ENCODE peak calls at places on chromosome 5, in eight cellular contexts. A is psoas muscle, N is endodermal cell, D is uterus, Z is fibroblast of lung, S is stomach, M is suprapubic skin, H is pancreas. F is an unnamed sample.

GRCh38 chr5:108587816-108588215 is 159.9 kb upstream of the FER start:
- DNase-seq in D (no peak), H (no peak), S (no peak), N (no peak), Z (no peak), A (no peak), M (no peak), F (no peak)

GRCh38 chr5:159005062-159005461 is 94.7 kb downstream of the EBF1 start:
- DNase-seq in N (no peak), M (no peak), D (no peak), H (no peak), A (no peak), Z (no peak), S (no peak), F (no peak)

GRCh38 chr5:57414857-57415256 is 67.8 kb downstream of the ACTBL2 start:
- DNase-seq in H (no peak), Z (no peak), A (no peak), M (no peak), S (no peak), N (no peak), D (no peak), F (no peak)

GRCh38 chr5:55037046-55037771 is 13.2 kb downstream of the GZMK start:
- DNase-seq in M (no peak), S (no peak), N (peak; percentile 70), Z (peak; percentile 19), H (no peak), D (no peak), A (no peak), F (no peak)

GRCh38 chr5:78597858-78598415 is 50.6 kb downstream of the LHFPL2 start:
- DNase-seq in S (no peak), H (no peak), M (no peak), N (no peak), Z (peak; percentile 90), A (no peak), D (no peak), F (no peak)

GRCh38 chr5:106757672-106758071 is 913.1 kb downstream of the EFNA5 start:
- DNase-seq in M (no peak), H (no peak), N (no peak), A (no peak), D (no peak), Z (no peak), S (no peak), F (no peak)

GRCh38 chr5:108380531-108381021 is 1.3 kb downstream of the FBXL17 start:
- DNase-seq in N (peak; percentile 84), A (peak; percentile 71), H (peak; percentile 40), Z (peak; percentile 27), M (peak; percentile 74), D (peak; percentile 51), S (peak; percentile 29), F (peak; percentile 51)

GRCh38 chr5:139105621-139106071 is 92.5 kb downstream of the SIL1 start:
- DNase-seq in M (no peak), A (no peak), N (no peak), Z (no peak), S (no peak), D (no peak), H (no peak), F (no peak)

GRCh38 chr5:26791021-26791420 is 247.4 kb downstream of the CDH9 start:
- DNase-seq in S (no peak), H (no peak), A (no peak), M (no peak), Z (no peak), N (no peak), D (no peak), F (no peak)

GRCh38 chr5:80204808-80205614 is 50.8 kb downstream of the SERINC5 start:
- DNase-seq in N (peak; percentile 81), S (peak; percentile 46), Z (peak; percentile 74), M (no peak), A (no peak), H (peak; percentile 92), D (no peak), F (peak; percentile 60)

GRCh38 chr5:172802585-172803176 is 31.4 kb upstream of the ERGIC1 start:
- DNase-seq in M (no peak), D (no peak), H (no peak), S (no peak), N (no peak), A (no peak), Z (peak; percentile 80), F (no peak)

GRCh38 chr5:132478498-132478855 is 12.1 kb downstream of the IRF1 start:
- DNase-seq in D (no peak), H (no peak), Z (no peak), A (no peak), M (no peak), S (no peak), N (no peak), F (no peak)

GRCh38 chr5:111252799-111253564 is 28.8 kb downstream of the CAMK4 start:
- DNase-seq in A (no peak), Z (no peak), M (no peak), S (no peak), N (no peak), D (no peak), H (no peak), F (peak; percentile 25)

GRCh38 chr5:112549127-112549526 is 130.1 kb upstream of the EPB41L4A start:
- DNase-seq in N (no peak), D (no peak), H (no peak), A (no peak), M (no peak), S (no peak), Z (no peak), F (no peak)

GRCh38 chr5:141441571-141442170 is 11.4 kb downstream of the PCDHGA12 start:
- DNase-seq in H (no peak), D (no peak), N (no peak), A (no peak), M (no peak), Z (no peak), S (no peak), F (no peak)

GRCh38 chr5:141439411-141440141 is 9.3 kb downstream of the PCDHGA12 start:
- DNase-seq in D (no peak), H (no peak), S (no peak), M (no peak), N (no peak), Z (peak; percentile 52), A (no peak), F (no peak)

GRCh38 chr5:141431286-141431685 is 979 bp downstream of the PCDHGA12 start:
- DNase-seq in M (no peak), Z (peak; percentile 46), N (no peak), S (no peak), H (no peak), D (no peak), A (no peak), F (no peak)

GRCh38 chr5:141434006-141434405 is 3.7 kb downstream of the PCDHGA12 start:
- DNase-seq in D (no peak), N (no peak), M (no peak), Z (peak; percentile 18), A (no peak), S (no peak), H (no peak), F (no peak)

GRCh38 chr5:141437208-141437607 is 6.9 kb downstream of the PCDHGA12 start:
- DNase-seq in H (no peak), S (no peak), N (no peak), M (no peak), Z (peak; percentile 27), D (no peak), A (no peak), F (no peak)
- H3K9me3 ChIP-seq in H (no peaks in the 10 kb centered on the region), S (peaks cover 63% of the 10 kb centered on the region), N (peaks cover 20% of the 10 kb centered on the region), M (peaks cover 40% of the 10 kb centered on the region), Z (no peaks in the 10 kb centered on the region), D (peaks cover 74% of the 10 kb centered on the region), A (peaks cover 1% of the 10 kb centered on the region), F (no peaks in the 10 kb centered on the region)

GRCh38 chr5:151357792-151358191 is 10.4 kb upstream of the SLC36A2 start:
- DNase-seq in A (no peak), N (no peak), H (no peak), M (no peak), S (no peak), Z (no peak), D (no peak), F (no peak)

GRCh38 chr5:151359391-151359790 is 12.0 kb upstream of the SLC36A2 start:
- DNase-seq in A (no peak), H (no peak), M (no peak), D (no peak), N (no peak), Z (no peak), S (no peak), F (no peak)

GRCh38 chr5:151362970-151363369 is 15.6 kb upstream of the SLC36A2 start:
- DNase-seq in M (no peak), A (no peak), H (no peak), Z (no peak), S (no peak), D (no peak), N (no peak), F (no peak)

DNA sequence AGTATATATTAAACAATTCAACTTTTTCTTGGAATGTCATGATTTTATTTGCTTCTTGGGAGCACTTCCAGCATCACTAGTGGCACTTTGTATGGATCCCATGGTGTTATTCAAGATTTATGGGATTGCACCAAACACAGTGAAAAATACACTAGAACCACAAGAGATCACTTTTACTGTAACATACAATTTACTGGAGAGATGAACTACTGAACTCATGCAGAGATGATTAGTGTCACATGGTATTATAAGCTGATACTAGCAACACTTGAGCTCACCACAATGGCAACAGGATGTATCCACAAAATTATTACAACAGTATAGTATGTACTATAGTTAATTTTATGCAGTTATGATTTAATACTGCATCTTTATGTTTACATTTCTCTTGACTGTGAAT is 16.3 kb upstream of the SLC36A2 start:
- DNase-seq in D (no peak), N (no peak), A (no peak), M (no peak), S (no peak), Z (no peak), H (no peak), F (no peak)
- H3K9me3 ChIP-seq in D (no peaks in the 10 kb centered on the region), N (peaks cover 86% of the 10 kb centered on the region), A (peaks cover 16% of the 10 kb centered on the region), M (peaks cover 17% of the 10 kb centered on the region), S (peaks cover 50% of the 10 kb centered on the region), Z (no peaks in the 10 kb centered on the region), H (no peaks in the 10 kb centered on the region), F (no peaks in the 10 kb centered on the region)

GRCh38 chr5:119302449-119302848 is 53.4 kb upstream of the TNFAIP8 start:
- DNase-seq in Z (no peak), A (no peak), S (no peak), D (no peak), M (no peak), N (no peak), H (no peak), F (no peak)

GRCh38 chr5:119301210-119301609 is 54.6 kb upstream of the TNFAIP8 start:
- DNase-seq in M (no peak), S (no peak), D (no peak), N (no peak), H (no peak), Z (no peak), A (no peak), F (no peak)

GRCh38 chr5:119300311-119300670 is 55.5 kb upstream of the TNFAIP8 start:
- DNase-seq in Z (no peak), H (no peak), D (no peak), N (no peak), A (no peak), M (no peak), S (no peak), F (no peak)

GRCh38 chr5:119302916-119303897 is 52.6 kb upstream of the TNFAIP8 start:
- DNase-seq in H (peak; percentile 40), M (no peak), N (no peak), A (no peak), S (no peak), Z (peak; percentile 99), D (no peak), F (no peak)

GRCh38 chr5:119301947-119302346 is 53.9 kb upstream of the TNFAIP8 start:
- DNase-seq in S (no peak), D (no peak), Z (no peak), N (no peak), M (no peak), H (no peak), A (no peak), F (no peak)
- H3K9me3 ChIP-seq in S (no peaks in the 10 kb centered on the region), D (no peaks in the 10 kb centered on the region), Z (no peaks in the 10 kb centered on the region), N (peaks cover 17% of the 10 kb centered on the region), M (no peaks in the 10 kb centered on the region), H (no peaks in the 10 kb centered on the region), A (no peaks in the 10 kb centered on the region), F (no peaks in the 10 kb centered on the region)

GRCh38 chr5:170377027-170377426 is 12.1 kb downstream of the KCNMB1 start:
- DNase-seq in A (no peak), D (no peak), M (no peak), H (no peak), Z (no peak), N (no peak), S (no peak), F (no peak)
- H3K9me3 ChIP-seq in A (no peaks in the 10 kb centered on the region), D (no peaks in the 10 kb centered on the region), M (no peaks in the 10 kb centered on the region), H (no peaks in the 10 kb centered on the region), Z (no peaks in the 10 kb centered on the region), N (no peaks in the 10 kb centered on the region), S (no peaks in the 10 kb centered on the region), F (no peaks in the 10 kb centered on the region)